ENCODE peak calls at places on chromosome 12, in four cellular contexts. Q is dorsolateral prefrontal cortex, O is endodermal cell, P is tibial nerve. M is an unnamed sample. For H3K27me3, the result is how much of the 10 kb centered on the place peaks cover.

GRCh38 chr12:25495336-25496097 is 57.6 kb downstream of the LMNTD1 start:
- DNase-seq in Q (no peak), O (peak), P (no peak), M (no peak)

GRCh38 chr12:90569685-90570084 is 385.3 kb downstream of the CCER1 start:
- DNase-seq in O (no peak), Q (no peak), P (no peak), M (no peak)

GRCh38 chr12:131950182-131950913 is 606 bp downstream of the EP400 start:
- DNase-seq in Q (peak), O (peak), P (no peak), M (peak)

GRCh38 chr12:65511927-65512326 is 233.4 kb downstream of the MSRB3 start:
- DNase-seq in P (no peak), O (no peak), Q (no peak), M (no peak)

GRCh38 chr12:39675263-39675662 is 55.7 kb upstream of the ABCD2 start:
- DNase-seq in Q (no peak), P (no peak), O (peak), M (no peak)

GRCh38 chr12:10249690-10250455 is 37.2 kb downstream of the GABARAPL1 start:
- DNase-seq in P (no peak), O (no peak), Q (no peak), M (no peak)

GRCh38 chr12:19411234-19412221 is 27.8 kb upstream of the AEBP2 start:
- DNase-seq in P (no peak), Q (no peak), O (peak), M (no peak)

GRCh38 chr12:68837215-68837614 is 29.2 kb downstream of the MDM2 start:
- DNase-seq in P (no peak), Q (no peak), O (no peak), M (no peak)

GRCh38 chr12:41967668-41968649 is 176.7 kb downstream of the GXYLT1 start:
- DNase-seq in Q (no peak), O (peak), P (no peak), M (no peak)

DNA sequence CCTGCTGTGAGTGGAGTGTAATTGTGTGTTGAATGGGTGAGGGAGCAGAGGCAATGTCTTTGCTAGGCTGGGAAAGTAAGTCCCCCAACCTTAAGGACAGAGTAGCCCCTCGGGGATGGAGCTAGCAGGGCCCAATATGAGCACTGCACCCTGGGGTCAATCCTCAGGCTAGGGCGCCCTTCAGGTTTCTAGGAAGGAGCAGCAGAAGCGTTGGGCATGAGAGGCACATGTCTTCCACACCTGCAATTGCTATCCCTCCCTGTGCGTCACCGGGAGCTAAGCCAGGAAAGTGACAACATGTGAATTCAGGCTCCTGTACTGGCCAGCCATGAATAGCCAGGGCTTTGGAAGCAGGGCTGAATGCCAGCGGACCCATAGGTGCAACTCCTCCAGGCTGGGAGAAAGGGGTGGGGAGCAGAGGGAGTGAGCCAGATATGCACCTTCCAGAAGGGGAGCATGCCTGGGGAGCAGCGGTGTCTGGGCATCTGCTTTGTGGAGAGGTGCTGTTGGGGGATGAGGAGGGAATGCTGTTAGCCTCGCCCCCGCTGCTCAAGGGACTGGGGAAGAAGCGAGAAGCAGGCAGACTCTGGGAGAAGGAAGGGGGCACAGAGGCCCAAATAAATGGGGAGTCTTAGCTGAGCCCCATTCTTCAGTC is 6.0 kb downstream of the HOXC5 start:
- DNase-seq in Q (no peak), O (no peak), P (peak), M (no peak)
- H3K27ac ChIP-seq in Q (no peak), O (no peak), P (peak), M (no peak)

DNA sequence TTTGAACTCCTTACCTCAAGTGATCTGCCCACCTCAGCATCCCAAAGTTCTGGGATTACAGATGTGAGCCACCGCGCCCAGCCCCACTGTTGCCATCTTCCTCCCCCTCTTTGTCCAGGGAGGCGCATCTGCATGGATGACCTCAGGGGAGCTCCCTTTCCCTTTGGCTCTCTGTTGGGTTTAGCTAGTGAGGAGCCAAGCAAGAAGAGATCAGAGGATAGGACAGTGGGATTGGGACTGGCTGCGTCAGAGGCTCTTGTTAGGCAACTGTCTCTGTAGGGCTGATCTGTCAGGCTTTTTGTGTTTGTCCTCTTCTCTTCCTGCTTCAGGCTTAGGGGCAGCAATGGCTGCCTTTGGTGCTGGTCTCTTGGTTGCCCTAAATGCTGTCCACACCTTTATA is 8.5 kb upstream of the IFT81 start:
- DNase-seq in Q (no peak), O (no peak), P (no peak), M (no peak)
- H3K27me3 ChIP-seq in Q (under half), O (under half), P (under half), M (under half)

GRCh38 chr12:6786416-6787094 is 2.8 kb upstream of the CD4 start:
- DNase-seq in Q (no peak), O (peak), P (no peak), M (no peak)
- H3K27ac ChIP-seq in Q (no peak), O (no peak), P (no peak), M (no peak)

GRCh38 chr12:116881867-116882507 is 746 bp upstream of the HRK start:
- DNase-seq in O (peak), P (no peak), Q (no peak), M (no peak)
- H3K27me3 ChIP-seq in O (half or more), P (under half), Q (under half), M (under half)

GRCh38 chr12:113984464-113984863 is 18.3 kb upstream of the RBM19 start:
- DNase-seq in P (no peak), Q (no peak), O (no peak), M (no peak)

GRCh38 chr12:113987261-113988063 is 21.3 kb upstream of the RBM19 start:
- DNase-seq in Q (no peak), P (no peak), O (no peak), M (no peak)

GRCh38 chr12:113980537-113981337 is 14.6 kb upstream of the RBM19 start:
- DNase-seq in P (no peak), O (peak), Q (peak), M (peak)

GRCh38 chr12:113981876-113982275 is 15.8 kb upstream of the RBM19 start:
- DNase-seq in O (no peak), P (no peak), Q (no peak), M (no peak)

DNA sequence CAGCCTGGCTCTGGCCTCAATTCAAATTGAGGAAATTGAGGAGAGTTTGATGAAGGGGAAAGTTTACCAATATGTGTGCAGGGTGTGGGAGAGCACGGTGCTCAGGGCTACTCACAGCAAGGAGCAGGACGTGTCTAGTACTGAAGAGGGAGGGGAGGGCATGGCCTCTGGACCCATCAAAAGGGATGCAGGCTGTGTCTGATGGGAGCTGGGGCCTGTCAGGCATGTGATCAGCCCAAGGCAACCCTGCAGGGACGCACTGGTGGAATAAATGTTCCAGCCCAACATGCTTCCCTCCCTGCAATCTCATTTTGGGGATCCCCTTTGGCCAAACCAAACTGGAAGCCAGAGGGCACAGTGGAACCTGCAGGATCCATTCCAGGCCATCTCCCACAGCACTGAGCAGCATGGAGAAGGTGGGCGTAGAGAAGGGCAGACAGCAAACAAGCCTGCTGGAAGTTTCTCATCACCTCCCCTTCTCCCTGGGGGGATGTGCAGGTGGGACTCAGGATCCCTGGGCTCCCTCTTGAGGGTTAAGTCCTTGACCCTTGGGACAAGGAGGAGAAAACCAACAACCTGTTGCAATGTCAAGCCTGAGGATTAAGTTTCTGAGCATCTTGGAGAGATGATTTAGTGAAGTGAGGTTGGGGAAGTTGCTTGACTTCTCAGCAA is 17.8 kb upstream of the RBM19 start:
- DNase-seq in O (no peak), P (no peak), Q (no peak), M (no peak)
- H3K27ac ChIP-seq in O (no peak), P (no peak), Q (no peak), M (no peak)

DNA sequence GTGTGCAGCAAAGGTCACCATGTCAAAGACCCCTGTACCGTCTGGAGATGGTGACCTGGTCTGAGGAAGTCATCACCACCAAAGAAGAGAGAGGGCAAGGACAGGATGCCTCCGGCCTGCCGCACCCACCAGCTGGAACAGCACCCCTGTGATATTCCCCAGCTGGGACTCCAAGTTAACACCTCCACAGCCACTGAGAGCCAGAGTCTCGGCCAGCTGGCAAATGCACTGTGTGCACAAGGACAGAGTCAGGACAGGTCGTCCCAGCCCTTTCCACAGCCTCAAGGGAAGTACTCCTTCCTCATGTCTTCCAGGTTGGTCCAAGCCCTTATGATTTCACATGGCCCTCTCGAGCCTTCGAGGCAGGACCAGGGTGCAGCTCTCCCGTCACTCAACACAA is 19.3 kb upstream of the FKBP4 start:
- DNase-seq in Q (no peak), P (no peak), O (no peak), M (no peak)
- H3K27me3 ChIP-seq in Q (under half), P (under half), O (under half), M (under half)

GRCh38 chr12:96297504-96297903 is 102.7 kb downstream of the CDK17 start:
- DNase-seq in P (no peak), O (no peak), Q (no peak), M (no peak)

GRCh38 chr12:96300064-96300463 is 100.2 kb downstream of the CDK17 start:
- DNase-seq in Q (no peak), O (no peak), P (no peak), M (no peak)

GRCh38 chr12:96295532-96296160 is 101.5 kb downstream of the ELK3 start:
- DNase-seq in P (no peak), Q (no peak), O (no peak), M (no peak)

GRCh38 chr12:96293093-96293492 is 98.9 kb downstream of the ELK3 start:
- DNase-seq in P (no peak), O (no peak), Q (no peak), M (no peak)

GRCh38 chr12:96294831-96295230 is 100.7 kb downstream of the ELK3 start:
- DNase-seq in Q (no peak), P (no peak), O (no peak), M (no peak)
- H3K27ac ChIP-seq in Q (no peak), P (no peak), O (no peak), M (no peak)

GRCh38 chr12:67526129-67526528 is 122.4 kb upstream of the DYRK2 start:
- DNase-seq in Q (no peak), O (no peak), P (no peak), M (no peak)

GRCh38 chr12:67522222-67522621 is 126.3 kb upstream of the DYRK2 start:
- DNase-seq in P (no peak), Q (no peak), O (no peak), M (no peak)

GRCh38 chr12:67520611-67521010 is 127.9 kb upstream of the DYRK2 start:
- DNase-seq in P (no peak), Q (no peak), O (no peak), M (no peak)

GRCh38 chr12:67525500-67525884 is 123.1 kb upstream of the DYRK2 start:
- DNase-seq in Q (no peak), P (no peak), O (peak), M (no peak)

GRCh38 chr12:67524861-67525499 is 123.6 kb upstream of the DYRK2 start:
- DNase-seq in O (no peak), P (no peak), Q (no peak), M (no peak)
- H3K27me3 ChIP-seq in O (under half), P (under half), Q (under half), M (under half)

DNA sequence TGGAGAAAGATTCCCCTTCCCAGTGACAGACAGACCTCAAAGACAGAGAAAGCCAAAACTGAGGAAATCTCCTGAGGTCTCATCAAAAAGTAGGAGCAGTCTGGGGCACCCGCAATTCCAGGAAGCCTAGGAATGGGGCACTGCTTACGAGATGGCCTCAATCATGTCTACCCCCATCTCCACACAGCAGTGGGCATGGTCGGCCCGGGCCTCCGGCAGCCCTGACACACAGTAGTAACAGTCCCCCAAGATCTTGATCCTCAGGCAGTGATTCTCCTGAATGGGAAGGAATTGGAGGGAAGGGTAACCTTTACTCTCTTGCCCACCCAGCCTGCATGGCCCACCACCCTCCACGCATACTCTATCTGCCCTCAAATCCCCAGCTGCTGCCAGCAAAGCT is 11.9 kb downstream of the ADCY6 start:
- DNase-seq in O (no peak), Q (no peak), P (no peak), M (no peak)
- H3K27ac ChIP-seq in O (no peak), Q (no peak), P (no peak), M (no peak)

M was measured in right cardiac atrium.